ENCODE peak calls at places on chromosomes 7 and 10, in nine cellular contexts. C is spleen; L is cardiac muscle cell; U is uterus; I is endodermal cell; Q is CD8-positive, alpha-beta T cell; R is psoas muscle; X is heart right ventricle; G is endothelial cell of umbilical vein. B is an unnamed sample. For H3K9me3, the result is how much of the 10 kb centered on the place peaks cover.

GRCh38 chr7:108452707-108453106 is 3.5 kb downstream of the NRCAM start:
- DNase-seq in C (no peak), L (peak), U (no peak), I (no peak), Q (no peak), R (no peak), X (no peak), G (peak), B (no peak)

GRCh38 chr10:83562381-83562780 is 576.9 kb upstream of the GHITM start:
- DNase-seq in C (no peak), L (no peak), U (no peak), I (peak), Q (no peak), R (no peak), X (no peak), G (no peak), B (no peak)

GRCh38 chr10:42754155-42755027 is 28.2 kb upstream of the BMS1 start:
- DNase-seq in C (no peak), L (peak), U (no peak), I (peak), Q (no peak), R (peak), X (peak), G (peak), B (peak)

GRCh38 chr7:30920021-30920583 is 8.4 kb downstream of the AQP1 start:
- DNase-seq in C (peak), L (no peak), U (peak), I (peak), Q (no peak), R (no peak), X (no peak), G (no peak), B (peak)

GRCh38 chr10:97821308-97822038 is 28.2 kb upstream of the GOLGA7B start:
- DNase-seq in C (peak), L (no peak), U (no peak), I (peak), Q (no peak), R (peak), X (peak), G (no peak), B (peak)

GRCh38 chr7:91946549-91946948 is 5.9 kb downstream of the AKAP9 start:
- DNase-seq in C (no peak), L (no peak), U (no peak), I (no peak), Q (no peak), R (no peak), X (no peak), G (no peak), B (no peak)

GRCh38 chr10:69716711-69717560 is 84.8 kb upstream of the COL13A1 start:
- DNase-seq in C (no peak), L (peak), U (no peak), I (peak), Q (peak), R (peak), X (no peak), G (no peak), B (peak)

GRCh38 chr7:85186521-85187241 is at the start of gene SEMA3D:
- DNase-seq in C (peak), L (peak), U (no peak), I (peak), Q (no peak), R (peak), X (peak), G (peak), B (peak)

GRCh38 chr7:74015670-74016069 is 12.3 kb upstream of the ELN start:
- DNase-seq in C (no peak), L (no peak), U (no peak), I (no peak), Q (no peak), R (no peak), X (no peak), G (no peak), B (no peak)

GRCh38 chr10:3531097-3531645 is 253.8 kb downstream of the KLF6 start:
- DNase-seq in C (no peak), L (no peak), U (no peak), I (no peak), Q (no peak), R (no peak), X (no peak), G (no peak), B (no peak)

GRCh38 chr7:92621641-92622429 is 31.6 kb upstream of the FAM133B start:
- DNase-seq in C (no peak), L (no peak), U (no peak), I (no peak), Q (no peak), R (no peak), X (no peak), G (no peak), B (no peak)

GRCh38 chr10:70462349-70462984 is 16.1 kb upstream of the PALD1 start:
- DNase-seq in C (peak), L (no peak), U (peak), I (peak), Q (no peak), R (peak), X (peak), G (no peak), B (peak)

GRCh38 chr10:43942096-43942885 is 293.6 kb upstream of the ZNF32 start:
- DNase-seq in C (peak), L (peak), U (no peak), I (peak), Q (no peak), R (no peak), X (no peak), G (no peak), B (no peak)

GRCh38 chr7:42566981-42567510 is 330.0 kb upstream of the GLI3 start:
- DNase-seq in C (no peak), L (no peak), U (no peak), I (no peak), Q (no peak), R (no peak), X (no peak), G (no peak), B (no peak)

GRCh38 chr7:79293655-79294142 is 159.8 kb downstream of the MAGI2 start:
- DNase-seq in C (no peak), L (no peak), U (no peak), I (no peak), Q (no peak), R (no peak), X (no peak), G (no peak), B (no peak)

GRCh38 chr10:77533156-77533886 is 104.3 kb downstream of the KCNMA1 start:
- DNase-seq in C (no peak), L (no peak), U (no peak), I (no peak), Q (no peak), R (no peak), X (no peak), G (no peak), B (no peak)

GRCh38 chr10:30783939-30784500 is 154.5 kb upstream of the LYZL2 start:
- DNase-seq in C (peak), L (peak), U (peak), I (peak), Q (peak), R (peak), X (peak), G (peak), B (peak)

GRCh38 chr10:75955953-75956352 is 524.5 kb downstream of the LRMDA start:
- DNase-seq in C (no peak), L (no peak), U (no peak), I (no peak), Q (no peak), R (no peak), X (no peak), G (no peak), B (no peak)

GRCh38 chr7:134919240-134919641 is 67.1 kb upstream of the AGBL3 start:
- DNase-seq in C (no peak), L (no peak), U (no peak), I (no peak), Q (no peak), R (no peak), X (no peak), G (no peak), B (no peak)

GRCh38 chr10:35335718-35336083 is 608 bp upstream of the CCNY start:
- DNase-seq in C (peak), L (no peak), U (no peak), I (peak), Q (no peak), R (no peak), X (no peak), G (no peak), B (no peak)

GRCh38 chr7:70334883-70335282 is 736.6 kb downstream of the AUTS2 start:
- DNase-seq in C (no peak), L (no peak), U (no peak), I (no peak), Q (no peak), R (no peak), X (no peak), G (no peak), B (no peak)

GRCh38 chr7:107404740-107405537 is 64.9 kb upstream of the GPR22 start:
- DNase-seq in C (no peak), L (no peak), U (no peak), I (no peak), Q (no peak), R (no peak), X (no peak), G (peak), B (no peak)

GRCh38 chr7:73451780-73452398 is 18.3 kb downstream of the FZD9 start:
- DNase-seq in C (no peak), L (peak), U (no peak), I (no peak), Q (no peak), R (no peak), X (no peak), G (peak), B (no peak)

DNA sequence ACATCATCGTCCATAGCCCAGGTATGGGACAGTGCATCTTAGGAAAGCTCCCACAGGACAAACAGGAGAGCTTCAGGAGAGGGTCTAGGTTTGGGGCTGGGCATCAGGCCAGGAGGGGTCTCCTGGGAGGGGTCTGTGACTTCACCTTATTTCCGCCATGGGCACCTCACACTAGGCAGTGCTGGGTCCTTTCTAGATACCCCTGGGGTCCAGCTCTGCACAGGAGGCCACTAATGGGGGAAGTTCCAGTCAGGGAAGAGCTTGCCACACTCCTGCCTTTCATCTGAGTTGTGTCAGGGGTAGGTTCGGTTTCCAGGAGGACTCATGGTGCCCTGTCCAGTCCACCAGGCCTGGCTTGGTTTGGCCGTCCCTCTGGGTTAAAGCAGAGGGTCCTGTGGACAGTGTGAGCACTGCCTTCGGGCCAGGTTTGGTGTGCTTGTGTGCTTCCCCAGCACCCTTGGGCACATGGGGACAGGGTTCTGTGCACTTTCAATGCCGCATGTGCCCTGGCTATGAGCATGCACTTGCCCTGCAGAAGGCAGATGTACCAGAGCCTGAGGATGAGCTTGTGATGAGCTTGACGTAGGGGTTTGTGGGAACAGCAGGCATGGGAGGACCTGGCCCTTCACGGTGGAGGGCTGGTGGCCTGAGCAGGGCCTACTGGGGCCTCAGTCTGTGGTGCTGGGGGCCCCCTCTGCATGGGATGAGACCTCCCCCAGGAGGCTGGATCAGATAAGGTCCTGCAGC is 377.7 kb upstream of the NUPR2 start:
- DNase-seq in C (no peak), L (no peak), U (no peak), I (no peak), Q (no peak), R (no peak), X (no peak), G (no peak), B (no peak)
- H3K9me3 ChIP-seq in C (half or more), L (under half), U (under half), I (half or more), Q (under half), R (under half), X (under half), G (under half), B (under half)

GRCh38 chr7:63071396-63071795 is 927.3 kb upstream of the ZNF722 start:
- DNase-seq in C (no peak), L (no peak), U (no peak), I (no peak), Q (no peak), R (no peak), X (no peak), G (no peak), B (no peak)
- H3K9me3 ChIP-seq in C (half or more), L (under half), U (under half), I (half or more), Q (under half), R (under half), X (under half), G (under half), B (under half)

GRCh38 chr7:157596026-157596425 is 259.2 kb downstream of the DNAJB6 start:
- DNase-seq in C (no peak), L (no peak), U (no peak), I (no peak), Q (no peak), R (no peak), X (no peak), G (no peak), B (peak)

GRCh38 chr7:157596471-157596870 is 259.7 kb downstream of the DNAJB6 start:
- DNase-seq in C (peak), L (no peak), U (no peak), I (no peak), Q (no peak), R (no peak), X (no peak), G (no peak), B (no peak)

GRCh38 chr7:157593541-157593940 is 256.7 kb downstream of the DNAJB6 start:
- DNase-seq in C (peak), L (no peak), U (no peak), I (no peak), Q (no peak), R (no peak), X (no peak), G (no peak), B (no peak)

GRCh38 chr7:157594306-157594705 is 257.5 kb downstream of the DNAJB6 start:
- DNase-seq in C (peak), L (no peak), U (no peak), I (no peak), Q (no peak), R (no peak), X (no peak), G (no peak), B (no peak)

DNA sequence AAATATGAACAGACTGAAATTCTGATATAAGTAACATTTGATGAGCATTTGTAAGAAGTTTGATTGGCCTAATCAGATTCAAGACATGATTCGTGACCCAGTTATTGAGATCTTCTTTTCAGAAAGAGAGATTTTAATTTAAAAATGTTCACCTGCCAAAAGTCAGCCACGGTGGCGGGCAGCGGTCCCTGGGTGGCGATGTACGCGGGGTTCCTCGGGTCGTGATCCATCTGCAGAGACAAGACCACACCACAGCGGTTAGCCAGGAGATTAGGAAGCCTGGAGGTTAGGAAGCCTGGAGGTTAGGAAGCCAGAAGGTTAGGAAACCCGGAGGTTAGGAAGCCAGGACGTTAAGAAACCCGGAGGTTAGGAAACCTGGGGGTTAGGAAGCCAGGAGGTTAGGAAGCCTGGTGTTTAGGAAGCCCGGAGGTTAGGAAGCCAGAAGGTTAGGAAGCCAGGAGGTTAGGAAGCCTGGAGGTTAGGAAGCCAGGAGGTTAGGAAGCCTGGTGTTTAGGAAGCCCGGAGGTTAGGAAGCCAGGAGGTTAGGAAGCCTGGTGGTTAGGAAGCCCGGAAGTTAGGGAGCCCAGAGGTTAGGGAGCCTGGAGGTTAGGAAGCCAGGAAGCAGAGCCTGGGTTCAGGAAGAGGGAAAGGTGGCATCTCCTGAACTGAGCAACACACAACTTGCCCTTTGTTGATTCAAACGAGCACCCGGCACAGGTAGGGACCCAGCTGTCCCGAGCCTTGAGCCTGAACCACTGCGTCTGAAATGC is 258.5 kb downstream of the DNAJB6 start:
- DNase-seq in C (peak), L (no peak), U (no peak), I (no peak), Q (no peak), R (no peak), X (no peak), G (no peak), B (no peak)
- H3K9me3 ChIP-seq in C (under half), L (under half), U (under half), I (half or more), Q (under half), R (under half), X (under half), G (under half), B (under half)

GRCh38 chr10:86946215-86947170 is 10.9 kb downstream of the MMRN2 start:
- DNase-seq in C (no peak), L (no peak), U (peak), I (peak), Q (no peak), R (peak), X (peak), G (no peak), B (peak)

GRCh38 chr10:86953747-86954680 is 3.4 kb downstream of the MMRN2 start:
- DNase-seq in C (peak), L (peak), U (peak), I (peak), Q (no peak), R (peak), X (peak), G (peak), B (peak)

GRCh38 chr10:86952106-86952505 is 5.3 kb downstream of the MMRN2 start:
- DNase-seq in C (peak), L (no peak), U (no peak), I (no peak), Q (no peak), R (no peak), X (no peak), G (no peak), B (no peak)

GRCh38 chr10:86951184-86951761 is 6.1 kb downstream of the MMRN2 start:
- DNase-seq in C (no peak), L (no peak), U (peak), I (no peak), Q (no peak), R (no peak), X (no peak), G (no peak), B (no peak)

GRCh38 chr10:86950349-86950748 is 7.1 kb downstream of the MMRN2 start:
- DNase-seq in C (no peak), L (no peak), U (peak), I (peak), Q (no peak), R (no peak), X (no peak), G (no peak), B (no peak)
- H3K9me3 ChIP-seq in C (under half), L (under half), U (under half), I (under half), Q (under half), R (under half), X (under half), G (under half), B (under half)

DNA sequence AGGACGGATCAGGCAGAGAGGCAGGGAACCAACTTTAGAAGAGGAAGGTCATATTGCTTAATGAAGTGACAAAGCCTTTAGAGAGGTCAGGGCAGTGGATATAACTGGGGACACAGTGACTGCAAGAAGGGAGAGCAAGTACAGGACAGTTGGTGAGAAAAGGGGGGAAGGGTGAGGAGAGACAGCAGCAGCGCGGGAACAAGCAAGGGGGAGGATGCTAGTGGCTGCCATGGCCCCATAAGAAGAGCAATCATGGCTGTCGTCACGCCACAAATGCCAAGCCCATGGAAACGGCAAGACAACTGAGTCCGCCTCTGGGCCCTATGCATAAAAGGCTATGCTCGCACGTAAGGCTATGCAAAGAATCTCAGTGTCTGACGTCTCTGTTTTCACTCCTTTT is 9.1 kb downstream of the ZNF3 start:
- DNase-seq in C (no peak), L (no peak), U (no peak), I (no peak), Q (no peak), R (no peak), X (no peak), G (no peak), B (no peak)
- H3K9me3 ChIP-seq in C (under half), L (under half), U (under half), I (half or more), Q (under half), R (under half), X (under half), G (under half), B (under half)

DNA sequence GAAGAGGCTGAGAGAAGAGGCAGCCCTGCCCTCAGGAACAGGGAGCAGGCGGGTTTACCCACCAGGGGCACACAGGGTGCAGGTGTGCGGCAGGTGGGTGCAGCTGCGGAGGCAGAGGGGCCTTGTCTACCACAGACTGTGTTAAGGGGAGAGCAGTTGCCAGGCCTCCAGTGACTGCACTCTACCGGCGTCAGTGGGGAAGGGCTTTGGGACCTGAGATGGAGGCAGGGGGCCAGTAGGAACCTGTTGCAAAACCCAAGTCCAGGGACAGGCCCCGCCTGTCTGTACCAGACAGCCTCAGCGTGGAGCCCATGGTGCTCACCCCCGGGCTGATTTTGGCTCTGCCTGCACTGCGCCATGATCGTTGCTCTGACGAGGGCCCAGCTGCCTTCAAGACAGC is 507.6 kb upstream of the FOXK1 start:
- DNase-seq in C (peak), L (no peak), U (no peak), I (no peak), Q (no peak), R (no peak), X (no peak), G (no peak), B (peak)
- H3K9me3 ChIP-seq in C (under half), L (under half), U (under half), I (under half), Q (under half), R (under half), X (under half), G (under half), B (under half)

DNA sequence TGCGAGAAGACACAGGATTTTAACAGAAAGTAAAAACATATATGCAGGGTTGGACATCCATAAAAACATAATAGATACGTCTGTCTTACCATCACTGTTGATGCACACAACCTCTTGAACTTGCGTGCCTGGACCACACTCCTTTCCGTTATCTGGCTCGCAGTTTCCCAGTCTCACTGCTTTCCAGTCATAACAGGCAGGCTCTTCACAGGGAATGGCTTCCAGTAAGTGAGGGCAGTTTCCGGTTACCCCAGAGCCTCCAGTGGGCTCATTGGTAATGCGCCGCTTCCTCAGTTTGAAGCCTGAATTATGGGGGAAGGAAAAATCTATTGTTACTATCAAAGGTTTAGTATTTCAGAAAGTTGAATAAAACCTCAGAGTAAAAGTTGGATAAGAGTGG is 290.7 kb downstream of the THSD7A start:
- DNase-seq in C (no peak), L (no peak), U (no peak), I (no peak), Q (no peak), R (no peak), X (no peak), G (no peak), B (no peak)
- H3K9me3 ChIP-seq in C (under half), L (under half), U (under half), I (under half), Q (under half), R (under half), X (under half), G (under half), B (under half)

GRCh38 chr10:131553121-131553520 is 241.6 kb upstream of the TCERG1L start:
- DNase-seq in C (no peak), L (no peak), U (no peak), I (no peak), Q (no peak), R (no peak), X (no peak), G (no peak), B (no peak)
- H3K9me3 ChIP-seq in C (under half), L (under half), U (under half), I (under half), Q (under half), R (under half), X (under half), G (under half), B (under half)

GRCh38 chr10:108070789-108071188 is 906.3 kb upstream of the SORCS1 start:
- DNase-seq in C (no peak), L (no peak), U (no peak), I (no peak), Q (no peak), R (no peak), X (no peak), G (no peak), B (no peak)
- H3K9me3 ChIP-seq in C (under half), L (under half), U (under half), I (under half), Q (under half), R (under half), X (under half), G (under half), B (under half)

B was measured in right cardiac atrium.